ENCODE peak calls at places on chromosomes 11 and 22, in eight cellular contexts. One of them, this sample, is unnamed.

GRCh38 chr11:96464695-96465307 is 75.0 kb downstream of the JRKL start:
- DNase-seq in PC-3: peak
- DNase-seq in A549: peak
- DNase-seq in lower leg skin: no peak
- DNase-seq in neural crest cell: no peak
- DNase-seq in dorsolateral prefrontal cortex: peak
- DNase-seq in thoracic aorta: no peak
- DNase-seq in heart right ventricle: no peak
- DNase-seq in this sample: no peak

GRCh38 chr11:128653828-128654231 is 40.0 kb upstream of the FLI1 start:
- DNase-seq in neural crest cell: no peak
- DNase-seq in dorsolateral prefrontal cortex: no peak
- DNase-seq in heart right ventricle: peak
- DNase-seq in A549: peak
- DNase-seq in lower leg skin: peak
- DNase-seq in PC-3: peak
- DNase-seq in thoracic aorta: no peak
- DNase-seq in this sample: no peak

GRCh38 chr11:102807921-102808320 is 10.0 kb upstream of the MMP1 start:
- DNase-seq in thoracic aorta: no peak
- DNase-seq in PC-3: peak
- DNase-seq in lower leg skin: no peak
- DNase-seq in neural crest cell: peak
- DNase-seq in heart right ventricle: peak
- DNase-seq in A549: peak
- DNase-seq in dorsolateral prefrontal cortex: no peak
- DNase-seq in this sample: peak

GRCh38 chr11:102437727-102438126 is 14.8 kb downstream of the TMEM123 start:
- DNase-seq in PC-3: no peak
- DNase-seq in thoracic aorta: no peak
- DNase-seq in lower leg skin: no peak
- DNase-seq in dorsolateral prefrontal cortex: no peak
- DNase-seq in neural crest cell: no peak
- DNase-seq in heart right ventricle: no peak
- DNase-seq in A549: no peak
- DNase-seq in this sample: no peak

GRCh38 chr22:47776329-47776728 is 1013.9 kb downstream of the TBC1D22A start:
- DNase-seq in thoracic aorta: no peak
- DNase-seq in A549: no peak
- DNase-seq in heart right ventricle: no peak
- DNase-seq in PC-3: no peak
- DNase-seq in neural crest cell: no peak
- DNase-seq in dorsolateral prefrontal cortex: no peak
- DNase-seq in lower leg skin: no peak
- DNase-seq in this sample: no peak

GRCh38 chr22:38036392-38037062 is 20.7 kb upstream of the PICK1 start:
- DNase-seq in neural crest cell: no peak
- DNase-seq in dorsolateral prefrontal cortex: no peak
- DNase-seq in PC-3: no peak
- DNase-seq in lower leg skin: no peak
- DNase-seq in A549: no peak
- DNase-seq in thoracic aorta: no peak
- DNase-seq in heart right ventricle: no peak
- DNase-seq in this sample: no peak

GRCh38 chr11:108559904-108560303 is 33.7 kb downstream of the EXPH5 start:
- DNase-seq in A549: no peak
- DNase-seq in thoracic aorta: no peak
- DNase-seq in neural crest cell: no peak
- DNase-seq in dorsolateral prefrontal cortex: no peak
- DNase-seq in heart right ventricle: no peak
- DNase-seq in lower leg skin: no peak
- DNase-seq in PC-3: no peak
- DNase-seq in this sample: no peak

GRCh38 chr11:109606256-109606655 is 184.3 kb downstream of the C11orf87 start:
- DNase-seq in dorsolateral prefrontal cortex: no peak
- DNase-seq in neural crest cell: no peak
- DNase-seq in A549: no peak
- DNase-seq in heart right ventricle: no peak
- DNase-seq in thoracic aorta: no peak
- DNase-seq in lower leg skin: no peak
- DNase-seq in PC-3: no peak
- DNase-seq in this sample: no peak

GRCh38 chr11:72225411-72225951 is 914 bp downstream of the INPPL1 start:
- DNase-seq in thoracic aorta: no peak
- DNase-seq in lower leg skin: no peak
- DNase-seq in A549: no peak
- DNase-seq in neural crest cell: no peak
- DNase-seq in dorsolateral prefrontal cortex: no peak
- DNase-seq in heart right ventricle: no peak
- DNase-seq in PC-3: peak
- DNase-seq in this sample: no peak

GRCh38 chr11:13160745-13161144 is 116.8 kb upstream of the BMAL1 start:
- DNase-seq in neural crest cell: no peak
- DNase-seq in thoracic aorta: no peak
- DNase-seq in heart right ventricle: no peak
- DNase-seq in PC-3: no peak
- DNase-seq in A549: no peak
- DNase-seq in lower leg skin: peak
- DNase-seq in dorsolateral prefrontal cortex: no peak
- DNase-seq in this sample: no peak

GRCh38 chr22:29716814-29717213 is 3.0 kb upstream of the CABP7 start:
- DNase-seq in dorsolateral prefrontal cortex: no peak
- DNase-seq in lower leg skin: no peak
- DNase-seq in heart right ventricle: peak
- DNase-seq in thoracic aorta: no peak
- DNase-seq in PC-3: peak
- DNase-seq in A549: peak
- DNase-seq in neural crest cell: peak
- DNase-seq in this sample: no peak

GRCh38 chr11:100687630-100688395 is 725 bp downstream of the ARHGAP42 start:
- DNase-seq in dorsolateral prefrontal cortex: peak
- DNase-seq in PC-3: peak
- DNase-seq in neural crest cell: peak
- DNase-seq in thoracic aorta: no peak
- DNase-seq in A549: peak
- DNase-seq in heart right ventricle: peak
- DNase-seq in lower leg skin: peak
- DNase-seq in this sample: peak
- TF ChIP-seq CTCF in dorsolateral prefrontal cortex: peak
- TF ChIP-seq CTCF in PC-3: peak
- TF ChIP-seq CTCF in neural crest cell: peak
- TF ChIP-seq CTCF in thoracic aorta: peak
- TF ChIP-seq CTCF in A549: peak
- TF ChIP-seq CTCF in heart right ventricle: peak
- TF ChIP-seq CTCF in lower leg skin: no peak
- TF ChIP-seq CTCF in this sample: peak

GRCh38 chr11:43316451-43316850 is 4.7 kb downstream of the API5 start:
- DNase-seq in thoracic aorta: no peak
- DNase-seq in PC-3: peak
- DNase-seq in heart right ventricle: no peak
- DNase-seq in lower leg skin: no peak
- DNase-seq in dorsolateral prefrontal cortex: no peak
- DNase-seq in neural crest cell: no peak
- DNase-seq in A549: no peak
- DNase-seq in this sample: no peak

GRCh38 chr11:43315966-43316365 is 4.2 kb downstream of the API5 start:
- DNase-seq in A549: no peak
- DNase-seq in lower leg skin: no peak
- DNase-seq in thoracic aorta: no peak
- DNase-seq in PC-3: no peak
- DNase-seq in neural crest cell: no peak
- DNase-seq in dorsolateral prefrontal cortex: no peak
- DNase-seq in heart right ventricle: no peak
- DNase-seq in this sample: no peak

GRCh38 chr11:43311791-43312607 is at the start of gene API5:
- DNase-seq in heart right ventricle: peak
- DNase-seq in dorsolateral prefrontal cortex: peak
- DNase-seq in neural crest cell: peak
- DNase-seq in lower leg skin: peak
- DNase-seq in PC-3: peak
- DNase-seq in thoracic aorta: peak
- DNase-seq in A549: peak
- DNase-seq in this sample: peak
- TF ChIP-seq CTCF in heart right ventricle: peak
- TF ChIP-seq CTCF in dorsolateral prefrontal cortex: peak
- TF ChIP-seq CTCF in neural crest cell: peak
- TF ChIP-seq CTCF in lower leg skin: no peak
- TF ChIP-seq CTCF in PC-3: peak
- TF ChIP-seq CTCF in thoracic aorta: peak
- TF ChIP-seq CTCF in A549: peak
- TF ChIP-seq CTCF in this sample: peak

DNA sequence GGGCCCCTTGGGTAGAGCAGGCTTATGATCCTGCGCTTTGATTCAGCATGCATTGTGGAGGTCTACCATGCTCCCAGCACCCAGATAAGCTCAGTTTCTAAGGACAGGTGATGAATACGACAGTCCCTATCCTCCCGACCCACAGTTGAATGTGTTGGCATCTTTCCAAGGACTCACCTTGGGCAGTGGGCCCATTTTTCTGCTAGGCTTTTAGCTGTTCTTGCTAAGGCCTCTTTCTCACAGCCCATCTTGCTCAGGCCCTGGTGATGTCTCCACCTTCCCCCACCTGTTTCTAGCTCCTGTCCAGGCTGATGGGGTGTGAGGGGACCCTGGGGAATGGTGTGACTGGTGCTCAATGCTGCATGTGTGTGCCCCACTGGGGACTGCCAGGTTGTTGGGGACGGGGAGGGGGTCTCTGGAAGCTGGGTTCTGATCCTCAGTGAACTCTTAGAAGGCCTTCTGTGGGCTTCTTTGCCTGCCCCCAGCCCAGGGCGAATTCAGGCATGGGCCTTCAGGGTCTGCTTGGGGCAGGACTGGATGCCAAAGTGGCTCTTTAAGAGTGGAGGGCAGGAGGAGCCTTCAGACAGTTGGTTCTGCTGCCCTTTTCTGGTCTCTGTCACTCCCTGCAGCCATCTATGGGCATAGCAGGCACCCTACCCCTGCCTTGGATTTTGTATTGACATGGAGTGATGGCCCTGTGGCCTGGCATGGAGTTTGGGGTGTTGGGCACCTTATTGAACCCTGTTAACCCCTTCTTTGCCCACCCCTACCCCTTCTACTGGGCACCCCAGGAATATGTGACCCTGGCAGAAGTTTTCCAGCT is 33.1 kb downstream of the PHLDB1 start:
- DNase-seq in neural crest cell: no peak
- DNase-seq in dorsolateral prefrontal cortex: no peak
- DNase-seq in lower leg skin: no peak
- DNase-seq in heart right ventricle: no peak
- DNase-seq in thoracic aorta: no peak
- DNase-seq in PC-3: peak
- DNase-seq in A549: no peak
- DNase-seq in this sample: no peak
- TF ChIP-seq CTCF in neural crest cell: no peak
- TF ChIP-seq CTCF in dorsolateral prefrontal cortex: peak
- TF ChIP-seq CTCF in lower leg skin: no peak
- TF ChIP-seq CTCF in heart right ventricle: no peak
- TF ChIP-seq CTCF in thoracic aorta: no peak
- TF ChIP-seq CTCF in PC-3: peak
- TF ChIP-seq CTCF in A549: no peak
- TF ChIP-seq CTCF in this sample: no peak

DNA sequence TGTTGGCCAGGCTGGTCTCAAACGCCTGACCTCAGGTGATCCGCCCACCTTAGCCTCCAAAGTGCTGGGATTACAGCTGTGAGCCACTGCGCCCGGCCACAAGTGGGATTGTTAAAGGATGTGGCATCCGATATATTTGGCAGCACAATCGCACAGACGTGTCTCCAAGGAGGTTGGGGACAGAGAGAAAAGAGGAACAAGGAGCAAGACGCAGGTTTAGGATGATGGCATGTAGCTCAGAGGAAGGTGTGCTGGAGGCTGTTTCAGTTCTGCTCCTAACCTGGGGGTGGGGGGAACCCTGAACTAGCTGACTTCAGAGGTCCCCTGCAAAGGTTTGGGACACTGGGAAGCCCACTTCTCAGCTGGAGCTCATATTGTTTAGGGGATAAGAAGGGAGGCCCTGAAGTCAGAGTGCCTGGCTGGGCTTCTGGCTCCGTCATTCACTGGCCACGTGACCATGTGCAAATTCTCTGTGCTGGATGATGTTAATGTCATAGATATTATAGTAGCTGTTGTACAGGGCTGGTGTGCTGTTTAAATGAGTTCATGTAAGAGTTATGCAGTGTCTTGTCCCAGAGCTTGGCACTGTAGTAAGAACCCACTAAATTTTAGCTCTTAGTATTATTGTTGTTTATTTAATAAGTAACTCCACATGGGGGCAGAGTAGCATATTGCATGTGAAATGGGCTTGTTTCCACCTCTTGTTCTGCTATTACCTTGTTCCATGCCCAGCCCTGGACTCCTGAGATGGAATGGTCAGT is 129.7 kb downstream of the ST3GAL4 start:
- DNase-seq in PC-3: peak
- DNase-seq in neural crest cell: no peak
- DNase-seq in lower leg skin: no peak
- DNase-seq in dorsolateral prefrontal cortex: no peak
- DNase-seq in A549: no peak
- DNase-seq in thoracic aorta: no peak
- DNase-seq in heart right ventricle: no peak
- DNase-seq in this sample: no peak
- TF ChIP-seq CTCF in PC-3: peak
- TF ChIP-seq CTCF in neural crest cell: no peak
- TF ChIP-seq CTCF in lower leg skin: no peak
- TF ChIP-seq CTCF in dorsolateral prefrontal cortex: no peak
- TF ChIP-seq CTCF in A549: peak
- TF ChIP-seq CTCF in thoracic aorta: no peak
- TF ChIP-seq CTCF in heart right ventricle: no peak
- TF ChIP-seq CTCF in this sample: no peak

DNA sequence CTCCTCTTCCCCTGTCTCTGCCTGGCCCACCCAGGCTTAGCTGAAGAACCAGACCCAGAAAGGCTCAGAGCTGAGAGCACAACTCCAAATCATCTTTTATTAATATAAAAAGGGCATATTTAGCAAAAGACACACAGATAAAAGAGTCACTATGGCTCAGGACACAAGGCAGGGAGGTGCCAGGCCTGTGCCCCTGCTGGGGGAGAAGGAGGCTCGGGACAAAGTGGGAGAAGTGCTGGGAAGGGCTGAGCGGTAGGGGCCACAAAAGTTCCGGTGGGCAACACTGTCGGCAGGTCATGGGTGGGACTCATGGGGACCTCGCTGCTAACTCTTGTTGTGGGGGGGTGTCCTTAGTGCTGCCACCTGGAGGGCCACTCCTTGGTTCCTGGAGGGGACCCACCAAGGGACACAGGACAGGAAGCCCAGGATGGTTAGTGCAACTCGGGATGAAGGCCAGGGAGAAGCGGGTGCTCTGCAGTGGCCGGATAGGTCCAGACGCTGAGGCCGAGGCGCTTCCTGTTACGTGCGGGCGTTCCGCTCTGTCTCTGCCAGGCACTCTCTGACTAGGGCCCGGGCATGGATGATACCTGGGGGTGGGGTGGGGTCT is 1.4 kb upstream of the PITPNM1 start:
- DNase-seq in PC-3: no peak
- DNase-seq in A549: no peak
- DNase-seq in neural crest cell: no peak
- DNase-seq in heart right ventricle: no peak
- DNase-seq in dorsolateral prefrontal cortex: no peak
- DNase-seq in thoracic aorta: no peak
- DNase-seq in lower leg skin: no peak
- DNase-seq in this sample: no peak
- TF ChIP-seq CTCF in PC-3: peak
- TF ChIP-seq CTCF in A549: no peak
- TF ChIP-seq CTCF in neural crest cell: peak
- TF ChIP-seq CTCF in heart right ventricle: no peak
- TF ChIP-seq CTCF in dorsolateral prefrontal cortex: no peak
- TF ChIP-seq CTCF in thoracic aorta: peak
- TF ChIP-seq CTCF in lower leg skin: no peak
- TF ChIP-seq CTCF in this sample: peak